ENCODE peak calls at places on chromosomes 16 and 17, in seven cellular contexts. One of them, this sample, is unnamed. For H3K36me3, the result is how much of the 10 kb centered on the place peaks cover.

GRCh38 chr16:14202697-14203096 is 131.6 kb downstream of the MRTFB start:
- DNase-seq in H7: peak
- DNase-seq in GM23338: peak
- DNase-seq in endodermal cell: no peak
- DNase-seq in GM23248: peak
- DNase-seq in naive thymus-derived CD4-positive, alpha-beta T cell: no peak
- DNase-seq in breast epithelium: no peak
- DNase-seq in this sample: no peak

GRCh38 chr17:814371-814770 is 32.2 kb downstream of the MRM3 start:
- DNase-seq in GM23248: no peak
- DNase-seq in naive thymus-derived CD4-positive, alpha-beta T cell: no peak
- DNase-seq in H7: no peak
- DNase-seq in GM23338: no peak
- DNase-seq in breast epithelium: no peak
- DNase-seq in endodermal cell: no peak
- DNase-seq in this sample: no peak

GRCh38 chr17:17305282-17305801 is 2.2 kb downstream of the NT5M start:
- DNase-seq in breast epithelium: no peak
- DNase-seq in naive thymus-derived CD4-positive, alpha-beta T cell: peak
- DNase-seq in endodermal cell: no peak
- DNase-seq in GM23338: no peak
- DNase-seq in H7: peak
- DNase-seq in GM23248: no peak
- DNase-seq in this sample: no peak

GRCh38 chr17:34341916-34342315 is 14.4 kb upstream of the CCL13 start:
- DNase-seq in naive thymus-derived CD4-positive, alpha-beta T cell: no peak
- DNase-seq in endodermal cell: no peak
- DNase-seq in GM23338: no peak
- DNase-seq in breast epithelium: no peak
- DNase-seq in H7: no peak
- DNase-seq in GM23248: no peak
- DNase-seq in this sample: no peak

GRCh38 chr17:8056232-8056975 is 17.5 kb downstream of the ALOX15B start:
- DNase-seq in endodermal cell: peak
- DNase-seq in GM23248: peak
- DNase-seq in breast epithelium: no peak
- DNase-seq in GM23338: no peak
- DNase-seq in naive thymus-derived CD4-positive, alpha-beta T cell: no peak
- DNase-seq in H7: no peak
- DNase-seq in this sample: no peak

GRCh38 chr16:68406458-68407041 is 41.8 kb downstream of the SMPD3 start:
- DNase-seq in naive thymus-derived CD4-positive, alpha-beta T cell: no peak
- DNase-seq in breast epithelium: no peak
- DNase-seq in H7: no peak
- DNase-seq in GM23338: no peak
- DNase-seq in endodermal cell: no peak
- DNase-seq in GM23248: peak
- DNase-seq in this sample: peak

GRCh38 chr16:73064227-73064995 is 16.5 kb upstream of the ZFHX3 start:
- DNase-seq in breast epithelium: no peak
- DNase-seq in naive thymus-derived CD4-positive, alpha-beta T cell: no peak
- DNase-seq in GM23248: peak
- DNase-seq in endodermal cell: peak
- DNase-seq in H7: peak
- DNase-seq in GM23338: peak
- DNase-seq in this sample: no peak

GRCh38 chr17:48283907-48284306 is 146.1 kb downstream of the SKAP1 start:
- DNase-seq in naive thymus-derived CD4-positive, alpha-beta T cell: no peak
- DNase-seq in GM23248: no peak
- DNase-seq in endodermal cell: no peak
- DNase-seq in H7: no peak
- DNase-seq in GM23338: no peak
- DNase-seq in breast epithelium: no peak
- DNase-seq in this sample: no peak

GRCh38 chr17:45332989-45333701 is 16.3 kb upstream of the MAP3K14 start:
- DNase-seq in breast epithelium: peak
- DNase-seq in H7: no peak
- DNase-seq in endodermal cell: peak
- DNase-seq in naive thymus-derived CD4-positive, alpha-beta T cell: no peak
- DNase-seq in GM23248: peak
- DNase-seq in GM23338: no peak
- DNase-seq in this sample: no peak

GRCh38 chr16:86921289-86921688 is 342.9 kb downstream of the FOXL1 start:
- DNase-seq in breast epithelium: no peak
- DNase-seq in endodermal cell: no peak
- DNase-seq in naive thymus-derived CD4-positive, alpha-beta T cell: no peak
- DNase-seq in GM23338: no peak
- DNase-seq in H7: no peak
- DNase-seq in GM23248: no peak
- DNase-seq in this sample: no peak

GRCh38 chr16:77589071-77589755 is 133.1 kb upstream of the NUDT7 start:
- DNase-seq in naive thymus-derived CD4-positive, alpha-beta T cell: no peak
- DNase-seq in GM23248: no peak
- DNase-seq in endodermal cell: no peak
- DNase-seq in breast epithelium: no peak
- DNase-seq in H7: no peak
- DNase-seq in GM23338: no peak
- DNase-seq in this sample: no peak

GRCh38 chr16:58551496-58551895 is 36.2 kb downstream of the SETD6 start:
- DNase-seq in naive thymus-derived CD4-positive, alpha-beta T cell: no peak
- DNase-seq in endodermal cell: no peak
- DNase-seq in breast epithelium: no peak
- DNase-seq in H7: no peak
- DNase-seq in GM23248: peak
- DNase-seq in GM23338: no peak
- DNase-seq in this sample: no peak

GRCh38 chr17:37642706-37643105 is 540 bp downstream of the DDX52 start:
- DNase-seq in breast epithelium: no peak
- DNase-seq in H7: peak
- DNase-seq in GM23338: no peak
- DNase-seq in endodermal cell: no peak
- DNase-seq in naive thymus-derived CD4-positive, alpha-beta T cell: no peak
- DNase-seq in GM23248: peak
- DNase-seq in this sample: peak

GRCh38 chr17:39996789-39997188 is 16.2 kb downstream of the PSMD3 start:
- DNase-seq in naive thymus-derived CD4-positive, alpha-beta T cell: no peak
- DNase-seq in GM23248: no peak
- DNase-seq in endodermal cell: no peak
- DNase-seq in GM23338: no peak
- DNase-seq in H7: peak
- DNase-seq in breast epithelium: no peak
- DNase-seq in this sample: no peak
- H3K36me3 ChIP-seq in naive thymus-derived CD4-positive, alpha-beta T cell: under half
- H3K36me3 ChIP-seq in GM23248: under half
- H3K36me3 ChIP-seq in endodermal cell: half or more
- H3K36me3 ChIP-seq in GM23338: under half
- H3K36me3 ChIP-seq in H7: under half
- H3K36me3 ChIP-seq in breast epithelium: under half
- H3K36me3 ChIP-seq in this sample: under half

GRCh38 chr16:12801511-12802042 is 2.1 kb downstream of the CPPED1 start:
- DNase-seq in breast epithelium: no peak
- DNase-seq in GM23338: no peak
- DNase-seq in GM23248: peak
- DNase-seq in endodermal cell: no peak
- DNase-seq in naive thymus-derived CD4-positive, alpha-beta T cell: no peak
- DNase-seq in H7: no peak
- DNase-seq in this sample: peak

GRCh38 chr16:12802661-12803060 is 1.0 kb downstream of the CPPED1 start:
- DNase-seq in naive thymus-derived CD4-positive, alpha-beta T cell: no peak
- DNase-seq in endodermal cell: no peak
- DNase-seq in GM23338: no peak
- DNase-seq in GM23248: peak
- DNase-seq in H7: peak
- DNase-seq in breast epithelium: no peak
- DNase-seq in this sample: no peak

GRCh38 chr16:12803203-12804093 is at the start of gene CPPED1:
- DNase-seq in H7: peak
- DNase-seq in endodermal cell: peak
- DNase-seq in breast epithelium: peak
- DNase-seq in GM23248: peak
- DNase-seq in naive thymus-derived CD4-positive, alpha-beta T cell: peak
- DNase-seq in GM23338: peak
- DNase-seq in this sample: peak

GRCh38 chr16:12800751-12801308 is 2.9 kb downstream of the CPPED1 start:
- DNase-seq in endodermal cell: no peak
- DNase-seq in GM23248: no peak
- DNase-seq in H7: no peak
- DNase-seq in GM23338: no peak
- DNase-seq in naive thymus-derived CD4-positive, alpha-beta T cell: no peak
- DNase-seq in breast epithelium: no peak
- DNase-seq in this sample: no peak

DNA sequence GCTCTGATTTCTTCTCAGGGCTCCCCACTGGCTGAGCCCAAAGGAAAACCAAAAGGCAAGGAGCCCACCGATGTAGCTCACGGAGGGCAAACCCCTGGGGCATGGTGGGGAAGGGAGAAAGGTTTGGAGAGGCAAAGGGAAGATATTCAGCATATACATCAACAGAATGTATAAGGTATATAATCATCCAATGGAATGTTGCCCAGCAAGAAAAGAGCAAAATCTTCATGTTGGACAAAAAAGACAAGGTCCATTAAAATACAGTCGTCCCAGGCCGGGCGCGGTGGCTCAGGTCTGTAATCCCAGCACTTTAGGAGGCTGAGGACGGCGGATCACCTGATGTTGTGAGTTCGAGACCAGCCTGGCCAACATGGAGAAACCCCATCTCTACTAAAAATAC is 1.6 kb downstream of the CPPED1 start:
- DNase-seq in endodermal cell: no peak
- DNase-seq in H7: no peak
- DNase-seq in naive thymus-derived CD4-positive, alpha-beta T cell: no peak
- DNase-seq in breast epithelium: no peak
- DNase-seq in GM23248: no peak
- DNase-seq in GM23338: no peak
- DNase-seq in this sample: no peak
- H3K4me3 ChIP-seq in endodermal cell: peak
- H3K4me3 ChIP-seq in H7: no peak
- H3K4me3 ChIP-seq in naive thymus-derived CD4-positive, alpha-beta T cell: no peak
- H3K4me3 ChIP-seq in breast epithelium: no peak
- H3K4me3 ChIP-seq in GM23248: peak
- H3K4me3 ChIP-seq in GM23338: no peak
- H3K4me3 ChIP-seq in this sample: no peak

GRCh38 chr16:24174504-24174903 is 81.6 kb upstream of the CACNG3 start:
- DNase-seq in breast epithelium: no peak
- DNase-seq in H7: no peak
- DNase-seq in endodermal cell: no peak
- DNase-seq in naive thymus-derived CD4-positive, alpha-beta T cell: no peak
- DNase-seq in GM23248: no peak
- DNase-seq in GM23338: no peak
- DNase-seq in this sample: no peak

GRCh38 chr16:24170407-24170806 is 85.7 kb upstream of the CACNG3 start:
- DNase-seq in GM23338: no peak
- DNase-seq in naive thymus-derived CD4-positive, alpha-beta T cell: no peak
- DNase-seq in H7: no peak
- DNase-seq in breast epithelium: no peak
- DNase-seq in endodermal cell: no peak
- DNase-seq in GM23248: no peak
- DNase-seq in this sample: no peak

GRCh38 chr16:24178496-24178895 is 77.6 kb upstream of the CACNG3 start:
- DNase-seq in GM23338: peak
- DNase-seq in naive thymus-derived CD4-positive, alpha-beta T cell: no peak
- DNase-seq in H7: peak
- DNase-seq in breast epithelium: no peak
- DNase-seq in GM23248: peak
- DNase-seq in endodermal cell: peak
- DNase-seq in this sample: no peak

GRCh38 chr16:24180451-24180850 is 75.7 kb upstream of the CACNG3 start:
- DNase-seq in naive thymus-derived CD4-positive, alpha-beta T cell: no peak
- DNase-seq in GM23248: no peak
- DNase-seq in breast epithelium: no peak
- DNase-seq in endodermal cell: no peak
- DNase-seq in GM23338: no peak
- DNase-seq in H7: no peak
- DNase-seq in this sample: no peak

DNA sequence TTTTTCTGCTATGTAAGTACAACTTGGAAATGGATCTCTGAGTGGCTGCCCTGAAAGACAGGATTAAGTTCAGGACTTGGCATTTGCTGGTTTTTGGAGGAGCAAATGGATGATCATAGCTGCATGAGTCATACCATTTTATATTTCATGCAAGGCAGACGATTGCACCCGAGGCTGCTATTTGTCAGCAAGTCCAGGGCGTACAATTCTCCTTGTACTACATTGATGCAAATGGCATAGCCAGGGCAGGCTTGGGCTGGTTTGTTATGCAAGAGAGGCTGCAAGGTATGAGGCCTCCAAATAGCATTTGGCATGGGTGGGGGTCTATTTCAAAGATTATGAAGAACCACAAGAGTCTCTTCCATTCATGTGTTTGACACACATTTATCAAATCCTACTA is 81.2 kb upstream of the CACNG3 start:
- DNase-seq in naive thymus-derived CD4-positive, alpha-beta T cell: no peak
- DNase-seq in GM23248: no peak
- DNase-seq in GM23338: no peak
- DNase-seq in endodermal cell: no peak
- DNase-seq in H7: no peak
- DNase-seq in breast epithelium: no peak
- DNase-seq in this sample: no peak
- H3K36me3 ChIP-seq in naive thymus-derived CD4-positive, alpha-beta T cell: under half
- H3K36me3 ChIP-seq in GM23248: under half
- H3K36me3 ChIP-seq in GM23338: under half
- H3K36me3 ChIP-seq in endodermal cell: under half
- H3K36me3 ChIP-seq in H7: under half
- H3K36me3 ChIP-seq in breast epithelium: under half
- H3K36me3 ChIP-seq in this sample: under half

GRCh38 chr17:21289902-21290571 is 5.5 kb downstream of the MAP2K3 start:
- DNase-seq in endodermal cell: no peak
- DNase-seq in naive thymus-derived CD4-positive, alpha-beta T cell: no peak
- DNase-seq in GM23248: peak
- DNase-seq in H7: peak
- DNase-seq in GM23338: no peak
- DNase-seq in breast epithelium: no peak
- DNase-seq in this sample: no peak

GRCh38 chr17:21287703-21288449 is 3.4 kb downstream of the MAP2K3 start:
- DNase-seq in GM23248: peak
- DNase-seq in GM23338: no peak
- DNase-seq in breast epithelium: peak
- DNase-seq in H7: peak
- DNase-seq in endodermal cell: no peak
- DNase-seq in naive thymus-derived CD4-positive, alpha-beta T cell: peak
- DNase-seq in this sample: peak

GRCh38 chr17:21286771-21287702 is 2.5 kb downstream of the MAP2K3 start:
- DNase-seq in naive thymus-derived CD4-positive, alpha-beta T cell: no peak
- DNase-seq in endodermal cell: no peak
- DNase-seq in GM23248: no peak
- DNase-seq in breast epithelium: no peak
- DNase-seq in GM23338: no peak
- DNase-seq in H7: no peak
- DNase-seq in this sample: no peak

GRCh38 chr17:21289175-21289901 is 4.8 kb downstream of the MAP2K3 start:
- DNase-seq in H7: peak
- DNase-seq in GM23338: no peak
- DNase-seq in GM23248: peak
- DNase-seq in breast epithelium: no peak
- DNase-seq in naive thymus-derived CD4-positive, alpha-beta T cell: no peak
- DNase-seq in endodermal cell: no peak
- DNase-seq in this sample: no peak

DNA sequence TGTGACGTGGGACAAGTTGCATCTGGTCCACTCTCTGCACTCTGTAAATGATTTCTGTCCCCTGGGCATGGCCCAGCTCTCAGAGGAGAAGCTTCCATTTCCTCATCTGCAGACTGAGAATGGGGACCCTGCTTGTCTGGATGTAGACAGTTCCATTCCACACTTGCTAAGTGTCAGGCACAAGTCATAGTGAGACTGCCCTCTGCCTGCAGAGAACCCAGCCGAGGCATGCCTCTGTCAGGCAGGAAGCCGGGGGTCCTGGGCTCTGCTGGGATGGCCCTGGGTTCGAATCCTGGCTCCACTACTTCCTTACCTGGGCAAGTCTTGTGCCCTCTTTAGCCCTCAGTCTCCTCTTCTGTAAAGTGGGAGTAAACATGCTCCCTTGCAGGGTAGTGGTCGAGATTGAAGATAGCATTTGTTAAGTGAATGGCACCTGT is 4.1 kb downstream of the MAP2K3 start:
- DNase-seq in H7: no peak
- DNase-seq in GM23338: no peak
- DNase-seq in breast epithelium: no peak
- DNase-seq in naive thymus-derived CD4-positive, alpha-beta T cell: no peak
- DNase-seq in GM23248: peak
- DNase-seq in endodermal cell: no peak
- DNase-seq in this sample: no peak
- H3K4me3 ChIP-seq in H7: no peak
- H3K4me3 ChIP-seq in GM23338: no peak
- H3K4me3 ChIP-seq in breast epithelium: peak
- H3K4me3 ChIP-seq in naive thymus-derived CD4-positive, alpha-beta T cell: peak
- H3K4me3 ChIP-seq in GM23248: peak
- H3K4me3 ChIP-seq in endodermal cell: no peak
- H3K4me3 ChIP-seq in this sample: peak

This sample was measured in BJ.